ENCODE peak calls at places on chromosomes 7 and 10, in nine cellular contexts. One of them, this sample, is unnamed.

GRCh38 chr10:43045631-43046287 is 31.1 kb upstream of the RET start:
- DNase-seq in colonic mucosa: no peak
- DNase-seq in mammary epithelial cell: no peak
- DNase-seq in tibial nerve: no peak
- DNase-seq in kidney: peak; percentile 59
- DNase-seq in heart left ventricle: peak; percentile 2
- DNase-seq in Peyer's patch: peak; percentile 35
- DNase-seq in stomach: peak; percentile 18
- DNase-seq in lung: no peak
- DNase-seq in this sample: no peak

GRCh38 chr10:30974773-30975386 is 56.8 kb downstream of the ZNF438 start:
- DNase-seq in colonic mucosa: no peak
- DNase-seq in mammary epithelial cell: no peak
- DNase-seq in tibial nerve: no peak
- DNase-seq in kidney: no peak
- DNase-seq in heart left ventricle: no peak
- DNase-seq in Peyer's patch: no peak
- DNase-seq in stomach: no peak
- DNase-seq in lung: no peak
- DNase-seq in this sample: no peak

GRCh38 chr10:48659790-48660189 is 24.9 kb upstream of the WDFY4 start:
- DNase-seq in colonic mucosa: no peak
- DNase-seq in mammary epithelial cell: no peak
- DNase-seq in tibial nerve: no peak
- DNase-seq in kidney: no peak
- DNase-seq in heart left ventricle: no peak
- DNase-seq in Peyer's patch: no peak
- DNase-seq in stomach: no peak
- DNase-seq in lung: no peak
- DNase-seq in this sample: no peak

GRCh38 chr10:72802291-72803118 is 91.0 kb upstream of the OIT3 start:
- DNase-seq in colonic mucosa: no peak
- DNase-seq in mammary epithelial cell: peak; percentile 33
- DNase-seq in tibial nerve: no peak
- DNase-seq in kidney: no peak
- DNase-seq in heart left ventricle: no peak
- DNase-seq in Peyer's patch: no peak
- DNase-seq in stomach: no peak
- DNase-seq in lung: no peak
- DNase-seq in this sample: no peak

GRCh38 chr10:16995867-16996529 is 133.6 kb downstream of the CUBN start:
- DNase-seq in colonic mucosa: no peak
- DNase-seq in mammary epithelial cell: no peak
- DNase-seq in tibial nerve: no peak
- DNase-seq in kidney: no peak
- DNase-seq in heart left ventricle: peak; percentile 26
- DNase-seq in Peyer's patch: no peak
- DNase-seq in stomach: no peak
- DNase-seq in lung: no peak
- DNase-seq in this sample: no peak

GRCh38 chr7:98569606-98570337 is 47.3 kb upstream of the NPTX2 start:
- DNase-seq in colonic mucosa: no peak
- DNase-seq in mammary epithelial cell: no peak
- DNase-seq in tibial nerve: no peak
- DNase-seq in kidney: no peak
- DNase-seq in heart left ventricle: no peak
- DNase-seq in Peyer's patch: no peak
- DNase-seq in stomach: no peak
- DNase-seq in lung: no peak
- DNase-seq in this sample: no peak

GRCh38 chr10:89552213-89552612 is 16.8 kb upstream of the SLC16A12 start:
- DNase-seq in colonic mucosa: no peak
- DNase-seq in mammary epithelial cell: no peak
- DNase-seq in tibial nerve: no peak
- DNase-seq in kidney: no peak
- DNase-seq in heart left ventricle: no peak
- DNase-seq in Peyer's patch: no peak
- DNase-seq in stomach: no peak
- DNase-seq in lung: no peak
- DNase-seq in this sample: no peak

GRCh38 chr7:83751217-83751616 is 102.3 kb upstream of the SEMA3E start:
- DNase-seq in colonic mucosa: no peak
- DNase-seq in mammary epithelial cell: peak; percentile 28
- DNase-seq in tibial nerve: no peak
- DNase-seq in kidney: no peak
- DNase-seq in heart left ventricle: no peak
- DNase-seq in Peyer's patch: no peak
- DNase-seq in stomach: no peak
- DNase-seq in lung: no peak
- DNase-seq in this sample: no peak

GRCh38 chr10:112919721-112920120 is 30.3 kb upstream of the TCF7L2 start:
- DNase-seq in colonic mucosa: no peak
- DNase-seq in mammary epithelial cell: peak; percentile 89
- DNase-seq in tibial nerve: no peak
- DNase-seq in kidney: no peak
- DNase-seq in heart left ventricle: no peak
- DNase-seq in Peyer's patch: no peak
- DNase-seq in stomach: peak; percentile 2
- DNase-seq in lung: no peak
- DNase-seq in this sample: no peak

GRCh38 chr10:113479346-113480080 is 73.3 kb upstream of the HABP2 start:
- DNase-seq in colonic mucosa: no peak
- DNase-seq in mammary epithelial cell: no peak
- DNase-seq in tibial nerve: no peak
- DNase-seq in kidney: no peak
- DNase-seq in heart left ventricle: no peak
- DNase-seq in Peyer's patch: no peak
- DNase-seq in stomach: no peak
- DNase-seq in lung: no peak
- DNase-seq in this sample: no peak

GRCh38 chr7:104126411-104126841 is 81.4 kb downstream of the ORC5 start:
- DNase-seq in colonic mucosa: no peak
- DNase-seq in mammary epithelial cell: no peak
- DNase-seq in tibial nerve: peak; percentile 38
- DNase-seq in kidney: no peak
- DNase-seq in heart left ventricle: no peak
- DNase-seq in Peyer's patch: no peak
- DNase-seq in stomach: no peak
- DNase-seq in lung: no peak
- DNase-seq in this sample: no peak

GRCh38 chr7:3082831-3083230 is 39.2 kb upstream of the CARD11 start:
- DNase-seq in colonic mucosa: no peak
- DNase-seq in mammary epithelial cell: no peak
- DNase-seq in tibial nerve: no peak
- DNase-seq in kidney: no peak
- DNase-seq in heart left ventricle: no peak
- DNase-seq in Peyer's patch: no peak
- DNase-seq in stomach: no peak
- DNase-seq in lung: no peak
- DNase-seq in this sample: no peak

GRCh38 chr10:62043493-62043938 is 142.0 kb downstream of the ARID5B start:
- DNase-seq in colonic mucosa: no peak
- DNase-seq in mammary epithelial cell: no peak
- DNase-seq in tibial nerve: no peak
- DNase-seq in kidney: no peak
- DNase-seq in heart left ventricle: no peak
- DNase-seq in Peyer's patch: no peak
- DNase-seq in stomach: no peak
- DNase-seq in lung: no peak
- DNase-seq in this sample: no peak

DNA sequence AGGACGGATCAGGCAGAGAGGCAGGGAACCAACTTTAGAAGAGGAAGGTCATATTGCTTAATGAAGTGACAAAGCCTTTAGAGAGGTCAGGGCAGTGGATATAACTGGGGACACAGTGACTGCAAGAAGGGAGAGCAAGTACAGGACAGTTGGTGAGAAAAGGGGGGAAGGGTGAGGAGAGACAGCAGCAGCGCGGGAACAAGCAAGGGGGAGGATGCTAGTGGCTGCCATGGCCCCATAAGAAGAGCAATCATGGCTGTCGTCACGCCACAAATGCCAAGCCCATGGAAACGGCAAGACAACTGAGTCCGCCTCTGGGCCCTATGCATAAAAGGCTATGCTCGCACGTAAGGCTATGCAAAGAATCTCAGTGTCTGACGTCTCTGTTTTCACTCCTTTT is 9.1 kb downstream of the ZNF3 start:
- DNase-seq in colonic mucosa: no peak
- DNase-seq in mammary epithelial cell: no peak
- DNase-seq in tibial nerve: no peak
- DNase-seq in kidney: no peak
- DNase-seq in heart left ventricle: no peak
- DNase-seq in Peyer's patch: no peak
- DNase-seq in stomach: no peak
- DNase-seq in lung: no peak
- DNase-seq in this sample: no peak
- H3K9me3 ChIP-seq in colonic mucosa: peaks cover 8% of the 10 kb centered on the region
- H3K9me3 ChIP-seq in mammary epithelial cell: peaks cover 40% of the 10 kb centered on the region
- H3K9me3 ChIP-seq in tibial nerve: peaks cover 30% of the 10 kb centered on the region
- H3K9me3 ChIP-seq in kidney: peaks cover 26% of the 10 kb centered on the region
- H3K9me3 ChIP-seq in heart left ventricle: no peaks in the 10 kb centered on the region
- H3K9me3 ChIP-seq in Peyer's patch: no peaks in the 10 kb centered on the region
- H3K9me3 ChIP-seq in stomach: peaks cover 28% of the 10 kb centered on the region
- H3K9me3 ChIP-seq in lung: peaks cover 26% of the 10 kb centered on the region
- H3K9me3 ChIP-seq in this sample: peaks cover 2% of the 10 kb centered on the region

GRCh38 chr7:63028376-63029206 is 970.1 kb upstream of the ZNF722 start:
- DNase-seq in colonic mucosa: no peak
- DNase-seq in mammary epithelial cell: no peak
- DNase-seq in tibial nerve: no peak
- DNase-seq in kidney: no peak
- DNase-seq in heart left ventricle: no peak
- DNase-seq in Peyer's patch: no peak
- DNase-seq in stomach: no peak
- DNase-seq in lung: no peak
- DNase-seq in this sample: no peak
- H3K9me3 ChIP-seq in colonic mucosa: no peaks in the 10 kb centered on the region
- H3K9me3 ChIP-seq in mammary epithelial cell: peaks cover 34% of the 10 kb centered on the region
- H3K9me3 ChIP-seq in tibial nerve: peaks cover 74% of the 10 kb centered on the region
- H3K9me3 ChIP-seq in kidney: peaks cover 12% of the 10 kb centered on the region
- H3K9me3 ChIP-seq in heart left ventricle: no peaks in the 10 kb centered on the region
- H3K9me3 ChIP-seq in Peyer's patch: no peaks in the 10 kb centered on the region
- H3K9me3 ChIP-seq in stomach: peaks cover 35% of the 10 kb centered on the region
- H3K9me3 ChIP-seq in lung: peaks cover 28% of the 10 kb centered on the region
- H3K9me3 ChIP-seq in this sample: peaks cover 3% of the 10 kb centered on the region

GRCh38 chr7:64183827-64184372 is 23.1 kb upstream of the ZNF735 start:
- DNase-seq in colonic mucosa: no peak
- DNase-seq in mammary epithelial cell: no peak
- DNase-seq in tibial nerve: no peak
- DNase-seq in kidney: no peak
- DNase-seq in heart left ventricle: no peak
- DNase-seq in Peyer's patch: no peak
- DNase-seq in stomach: no peak
- DNase-seq in lung: no peak
- DNase-seq in this sample: no peak

GRCh38 chr7:64192148-64192704 is 14.8 kb upstream of the ZNF735 start:
- DNase-seq in colonic mucosa: no peak
- DNase-seq in mammary epithelial cell: no peak
- DNase-seq in tibial nerve: no peak
- DNase-seq in kidney: peak; percentile 64
- DNase-seq in heart left ventricle: no peak
- DNase-seq in Peyer's patch: no peak
- DNase-seq in stomach: no peak
- DNase-seq in lung: no peak
- DNase-seq in this sample: no peak

GRCh38 chr7:64184376-64184775 is 22.6 kb upstream of the ZNF735 start:
- DNase-seq in colonic mucosa: no peak
- DNase-seq in mammary epithelial cell: no peak
- DNase-seq in tibial nerve: no peak
- DNase-seq in kidney: no peak
- DNase-seq in heart left ventricle: no peak
- DNase-seq in Peyer's patch: no peak
- DNase-seq in stomach: no peak
- DNase-seq in lung: no peak
- DNase-seq in this sample: no peak

GRCh38 chr7:64183126-64183742 is 23.8 kb upstream of the ZNF735 start:
- DNase-seq in colonic mucosa: no peak
- DNase-seq in mammary epithelial cell: no peak
- DNase-seq in tibial nerve: no peak
- DNase-seq in kidney: no peak
- DNase-seq in heart left ventricle: no peak
- DNase-seq in Peyer's patch: no peak
- DNase-seq in stomach: no peak
- DNase-seq in lung: no peak
- DNase-seq in this sample: no peak

GRCh38 chr7:64187408-64187807 is 19.6 kb upstream of the ZNF735 start:
- DNase-seq in colonic mucosa: no peak
- DNase-seq in mammary epithelial cell: no peak
- DNase-seq in tibial nerve: no peak
- DNase-seq in kidney: peak; percentile 59
- DNase-seq in heart left ventricle: no peak
- DNase-seq in Peyer's patch: no peak
- DNase-seq in stomach: no peak
- DNase-seq in lung: no peak
- DNase-seq in this sample: no peak
- H3K9me3 ChIP-seq in colonic mucosa: no peaks in the 10 kb centered on the region
- H3K9me3 ChIP-seq in mammary epithelial cell: peaks cover 40% of the 10 kb centered on the region
- H3K9me3 ChIP-seq in tibial nerve: peaks cover 59% of the 10 kb centered on the region
- H3K9me3 ChIP-seq in kidney: no peaks in the 10 kb centered on the region
- H3K9me3 ChIP-seq in heart left ventricle: no peaks in the 10 kb centered on the region
- H3K9me3 ChIP-seq in Peyer's patch: no peaks in the 10 kb centered on the region
- H3K9me3 ChIP-seq in stomach: peaks cover 28% of the 10 kb centered on the region
- H3K9me3 ChIP-seq in lung: peaks cover 22% of the 10 kb centered on the region
- H3K9me3 ChIP-seq in this sample: no peaks in the 10 kb centered on the region

GRCh38 chr10:59724098-59724938 is 14.7 kb upstream of the SLC16A9 start:
- DNase-seq in colonic mucosa: peak; percentile 68
- DNase-seq in mammary epithelial cell: no peak
- DNase-seq in tibial nerve: no peak
- DNase-seq in kidney: no peak
- DNase-seq in heart left ventricle: no peak
- DNase-seq in Peyer's patch: peak; percentile 62
- DNase-seq in stomach: no peak
- DNase-seq in lung: no peak
- DNase-seq in this sample: peak; percentile 91

GRCh38 chr10:59718246-59718645 is 8.6 kb upstream of the SLC16A9 start:
- DNase-seq in colonic mucosa: no peak
- DNase-seq in mammary epithelial cell: no peak
- DNase-seq in tibial nerve: no peak
- DNase-seq in kidney: no peak
- DNase-seq in heart left ventricle: no peak
- DNase-seq in Peyer's patch: no peak
- DNase-seq in stomach: no peak
- DNase-seq in lung: no peak
- DNase-seq in this sample: no peak

GRCh38 chr10:59719374-59719773 is 9.7 kb upstream of the SLC16A9 start:
- DNase-seq in colonic mucosa: no peak
- DNase-seq in mammary epithelial cell: no peak
- DNase-seq in tibial nerve: no peak
- DNase-seq in kidney: no peak
- DNase-seq in heart left ventricle: no peak
- DNase-seq in Peyer's patch: no peak
- DNase-seq in stomach: no peak
- DNase-seq in lung: no peak
- DNase-seq in this sample: no peak

DNA sequence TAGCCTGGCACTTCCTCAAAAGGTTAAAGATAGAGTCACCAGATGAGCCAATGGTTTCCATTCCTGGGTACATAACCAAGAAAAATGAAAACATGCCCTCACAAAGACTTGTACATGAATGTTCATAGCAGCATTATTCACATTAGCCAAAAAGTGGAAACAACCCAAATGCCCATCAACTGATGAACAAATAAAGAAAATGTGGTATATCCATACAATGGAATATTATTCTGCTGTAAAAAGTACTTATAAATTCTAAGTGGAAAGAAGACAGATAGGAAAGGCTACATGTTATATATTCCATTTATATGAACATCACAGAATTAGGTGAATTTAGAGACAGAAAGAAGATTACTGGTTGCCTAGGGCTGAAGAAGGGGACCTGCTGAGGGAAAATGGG is 10.7 kb upstream of the SLC16A9 start:
- DNase-seq in colonic mucosa: no peak
- DNase-seq in mammary epithelial cell: no peak
- DNase-seq in tibial nerve: no peak
- DNase-seq in kidney: no peak
- DNase-seq in heart left ventricle: no peak
- DNase-seq in Peyer's patch: no peak
- DNase-seq in stomach: no peak
- DNase-seq in lung: no peak
- DNase-seq in this sample: no peak
- H3K9me3 ChIP-seq in colonic mucosa: no peaks in the 10 kb centered on the region
- H3K9me3 ChIP-seq in mammary epithelial cell: no peaks in the 10 kb centered on the region
- H3K9me3 ChIP-seq in tibial nerve: no peaks in the 10 kb centered on the region
- H3K9me3 ChIP-seq in kidney: peaks cover 5% of the 10 kb centered on the region
- H3K9me3 ChIP-seq in heart left ventricle: peaks cover 3% of the 10 kb centered on the region
- H3K9me3 ChIP-seq in Peyer's patch: no peaks in the 10 kb centered on the region
- H3K9me3 ChIP-seq in stomach: no peaks in the 10 kb centered on the region
- H3K9me3 ChIP-seq in lung: no peaks in the 10 kb centered on the region
- H3K9me3 ChIP-seq in this sample: no peaks in the 10 kb centered on the region